ENCODE peak calls at places on chromosomes 4 and X, in ten cellular contexts. One of them, this sample, is unnamed.

GRCh38 chr4:154757713-154758112 is 13.9 kb downstream of the LRAT start:
- DNase-seq in NCI-H1436: no peak
- DNase-seq in bronchial epithelial cell: no peak
- DNase-seq in fibroblast of the aortic adventitia: no peak
- DNase-seq in H9: no peak
- DNase-seq in ACHN: no peak
- DNase-seq in stimulated activated naive B cell treated with anti-CD40 and anti-IgM and Interleukin-4, amounts not matched to agents 10 μg/mL and 1 μg/mL and 100 μg/mL, for 72 hours: no peak
- DNase-seq in G401: no peak
- DNase-seq in heart right ventricle: no peak
- DNase-seq in aorta: no peak
- DNase-seq in this sample: no peak

GRCh38 chr4:189202869-189203271 is 737.8 kb upstream of the FRG1 start:
- DNase-seq in H9: no peak
- DNase-seq in aorta: no peak
- DNase-seq in stimulated activated naive B cell treated with anti-CD40 and anti-IgM and Interleukin-4, amounts not matched to agents 10 μg/mL and 1 μg/mL and 100 μg/mL, for 72 hours: no peak
- DNase-seq in ACHN: no peak
- DNase-seq in bronchial epithelial cell: peak
- DNase-seq in G401: no peak
- DNase-seq in heart right ventricle: no peak
- DNase-seq in NCI-H1436: no peak
- DNase-seq in fibroblast of the aortic adventitia: no peak
- DNase-seq in this sample: no peak

GRCh38 chrX:103211012-103211715 is 3.7 kb upstream of the BEX4 start:
- DNase-seq in ACHN: peak
- DNase-seq in fibroblast of the aortic adventitia: peak
- DNase-seq in H9: peak
- DNase-seq in stimulated activated naive B cell treated with anti-CD40 and anti-IgM and Interleukin-4, amounts not matched to agents 10 μg/mL and 1 μg/mL and 100 μg/mL, for 72 hours: peak
- DNase-seq in aorta: peak
- DNase-seq in NCI-H1436: peak
- DNase-seq in heart right ventricle: peak
- DNase-seq in G401: peak
- DNase-seq in bronchial epithelial cell: peak
- DNase-seq in this sample: peak

GRCh38 chrX:41664307-41665299 is 24.2 kb upstream of the GPR34 start:
- DNase-seq in NCI-H1436: no peak
- DNase-seq in ACHN: no peak
- DNase-seq in fibroblast of the aortic adventitia: no peak
- DNase-seq in H9: no peak
- DNase-seq in heart right ventricle: no peak
- DNase-seq in aorta: no peak
- DNase-seq in bronchial epithelial cell: no peak
- DNase-seq in G401: no peak
- DNase-seq in stimulated activated naive B cell treated with anti-CD40 and anti-IgM and Interleukin-4, amounts not matched to agents 10 μg/mL and 1 μg/mL and 100 μg/mL, for 72 hours: no peak
- DNase-seq in this sample: no peak

GRCh38 chr4:177728361-177729152 is 286.3 kb upstream of the AGA start:
- DNase-seq in aorta: no peak
- DNase-seq in NCI-H1436: no peak
- DNase-seq in heart right ventricle: no peak
- DNase-seq in H9: no peak
- DNase-seq in G401: no peak
- DNase-seq in fibroblast of the aortic adventitia: no peak
- DNase-seq in ACHN: no peak
- DNase-seq in stimulated activated naive B cell treated with anti-CD40 and anti-IgM and Interleukin-4, amounts not matched to agents 10 μg/mL and 1 μg/mL and 100 μg/mL, for 72 hours: no peak
- DNase-seq in bronchial epithelial cell: peak
- DNase-seq in this sample: peak

GRCh38 chr4:40254961-40255721 is 58.3 kb downstream of the RHOH start:
- DNase-seq in H9: no peak
- DNase-seq in NCI-H1436: no peak
- DNase-seq in bronchial epithelial cell: peak
- DNase-seq in stimulated activated naive B cell treated with anti-CD40 and anti-IgM and Interleukin-4, amounts not matched to agents 10 μg/mL and 1 μg/mL and 100 μg/mL, for 72 hours: no peak
- DNase-seq in fibroblast of the aortic adventitia: peak
- DNase-seq in ACHN: no peak
- DNase-seq in aorta: no peak
- DNase-seq in G401: no peak
- DNase-seq in heart right ventricle: no peak
- DNase-seq in this sample: no peak

GRCh38 chrX:2548731-2549423 is 48.1 kb upstream of the DHRSX start:
- DNase-seq in heart right ventricle: no peak
- DNase-seq in aorta: no peak
- DNase-seq in ACHN: no peak
- DNase-seq in H9: peak
- DNase-seq in bronchial epithelial cell: no peak
- DNase-seq in NCI-H1436: no peak
- DNase-seq in G401: no peak
- DNase-seq in stimulated activated naive B cell treated with anti-CD40 and anti-IgM and Interleukin-4, amounts not matched to agents 10 μg/mL and 1 μg/mL and 100 μg/mL, for 72 hours: no peak
- DNase-seq in fibroblast of the aortic adventitia: no peak
- DNase-seq in this sample: no peak

GRCh38 chr4:139619644-139620043 is 46.0 kb upstream of the MGST2 start:
- DNase-seq in H9: no peak
- DNase-seq in heart right ventricle: no peak
- DNase-seq in fibroblast of the aortic adventitia: peak
- DNase-seq in aorta: no peak
- DNase-seq in ACHN: peak
- DNase-seq in NCI-H1436: no peak
- DNase-seq in bronchial epithelial cell: peak
- DNase-seq in G401: no peak
- DNase-seq in stimulated activated naive B cell treated with anti-CD40 and anti-IgM and Interleukin-4, amounts not matched to agents 10 μg/mL and 1 μg/mL and 100 μg/mL, for 72 hours: no peak
- DNase-seq in this sample: no peak

GRCh38 chrX:15468036-15468435 is 25.1 kb downstream of the PIR start:
- DNase-seq in aorta: no peak
- DNase-seq in ACHN: no peak
- DNase-seq in bronchial epithelial cell: peak
- DNase-seq in H9: no peak
- DNase-seq in G401: peak
- DNase-seq in fibroblast of the aortic adventitia: peak
- DNase-seq in heart right ventricle: no peak
- DNase-seq in NCI-H1436: no peak
- DNase-seq in stimulated activated naive B cell treated with anti-CD40 and anti-IgM and Interleukin-4, amounts not matched to agents 10 μg/mL and 1 μg/mL and 100 μg/mL, for 72 hours: no peak
- DNase-seq in this sample: no peak

GRCh38 chr4:6369924-6370645 is 100.4 kb downstream of the WFS1 start:
- DNase-seq in aorta: no peak
- DNase-seq in bronchial epithelial cell: no peak
- DNase-seq in G401: no peak
- DNase-seq in NCI-H1436: no peak
- DNase-seq in fibroblast of the aortic adventitia: no peak
- DNase-seq in stimulated activated naive B cell treated with anti-CD40 and anti-IgM and Interleukin-4, amounts not matched to agents 10 μg/mL and 1 μg/mL and 100 μg/mL, for 72 hours: no peak
- DNase-seq in heart right ventricle: no peak
- DNase-seq in H9: peak
- DNase-seq in ACHN: no peak
- DNase-seq in this sample: no peak

This sample was measured in left colon.